ENCODE peak calls at places on chromosomes 1 and 21, in ten cellular contexts. N is AG04449; M is NCI-H82; T is GM06990; P is left kidney; A is NCI-H1092 treated with DMSO at 0.1 percent for 48 hours; S is NB4; J is lower leg skin; Z is breast epithelium; O is stimulated activated CD8-positive, alpha-beta memory T cell treated with anti-CD3 and anti-CD28 coated beads, Interleukin-15, amount 100 ng/mL, for 24 hours. X is an unnamed sample.

GRCh38 chr1:53047737-53048344 is 14.2 kb upstream of the PODN start:
- DNase-seq in N (peak), M (no peak), T (no peak), P (no peak), A (peak), S (no peak), J (no peak), Z (no peak), O (no peak), X (peak)

GRCh38 chr1:200053639-200054038 is 26.1 kb downstream of the NR5A2 start:
- DNase-seq in N (no peak), M (peak), T (no peak), P (peak), A (no peak), S (no peak), J (no peak), Z (no peak), O (no peak), X (no peak)

GRCh38 chr21:44869860-44870747 is 3.4 kb downstream of the PTTG1IP start:
- DNase-seq in N (peak), M (no peak), T (no peak), P (no peak), A (no peak), S (no peak), J (no peak), Z (no peak), O (no peak), X (peak)

GRCh38 chr1:207364622-207365021 is 43.1 kb downstream of the CD55 start:
- DNase-seq in N (no peak), M (no peak), T (no peak), P (no peak), A (no peak), S (no peak), J (no peak), Z (no peak), O (no peak), X (no peak)

GRCh38 chr1:203915811-203916210 is 54.4 kb downstream of the SNRPE start:
- DNase-seq in N (no peak), M (no peak), T (no peak), P (no peak), A (no peak), S (no peak), J (no peak), Z (no peak), O (no peak), X (no peak)

GRCh38 chr21:43910460-43910859 is 45.4 kb downstream of the AGPAT3 start:
- DNase-seq in N (no peak), M (no peak), T (no peak), P (peak), A (no peak), S (no peak), J (no peak), Z (no peak), O (no peak), X (no peak)

GRCh38 chr1:211281322-211282022 is 22.3 kb downstream of the RCOR3 start:
- DNase-seq in N (no peak), M (no peak), T (no peak), P (peak), A (no peak), S (no peak), J (no peak), Z (no peak), O (no peak), X (no peak)

GRCh38 chr21:38756746-38757145 is 49.0 kb upstream of the ETS2 start:
- DNase-seq in N (peak), M (no peak), T (no peak), P (no peak), A (no peak), S (no peak), J (no peak), Z (no peak), O (no peak), X (no peak)

GRCh38 chr1:198318092-198318491 is 161.3 kb downstream of the NEK7 start:
- DNase-seq in N (no peak), M (no peak), T (no peak), P (no peak), A (no peak), S (peak), J (no peak), Z (no peak), O (no peak), X (peak)